ENCODE peak calls at places on chromosome 4, in five cellular contexts. Z, J, L, H and E are unnamed samples.

GRCh38 chr4:73721419-73721818 is 18.9 kb upstream of the CXCL8 start:
- DNase-seq in L (no peak), H (no peak), J (no peak), Z (no peak), E (no peak)

GRCh38 chr4:124118061-124118460 is 594.5 kb downstream of the ANKRD50 start:
- DNase-seq in J (no peak), L (no peak), Z (no peak), H (no peak), E (no peak)

GRCh38 chr4:101155368-101155767 is 192.0 kb downstream of the PPP3CA start:
- DNase-seq in J (no peak), L (no peak), Z (no peak), H (no peak), E (no peak)

GRCh38 chr4:6909970-6910339 is 329 bp downstream of the TBC1D14 start:
- DNase-seq in H (no peak), Z (peak), J (peak), L (no peak), E (no peak)

GRCh38 chr4:3294401-3295241 is 1.8 kb downstream of the RGS12 start:
- DNase-seq in J (no peak), H (no peak), Z (no peak), L (no peak), E (no peak)

GRCh38 chr4:110198472-110199419 is at the start of gene ELOVL6:
- DNase-seq in Z (peak), J (peak), H (peak), L (peak), E (peak)

GRCh38 chr4:75675004-75675531 is 1.9 kb upstream of the G3BP2 start:
- DNase-seq in H (no peak), Z (peak), L (no peak), J (no peak), E (no peak)

GRCh38 chr4:184808719-184809062 is 17.1 kb downstream of the ACSL1 start:
- DNase-seq in L (no peak), Z (no peak), H (no peak), J (no peak), E (no peak)

GRCh38 chr4:70113656-70114055 is 40.4 kb upstream of the PRR27 start:
- DNase-seq in J (no peak), L (no peak), Z (no peak), H (no peak), E (no peak)

GRCh38 chr4:118280501-118281218 is 72.1 kb downstream of the PRSS12 start:
- DNase-seq in Z (peak), J (peak), H (peak), L (no peak), E (no peak)

GRCh38 chr4:176238157-176238608 is 30.8 kb downstream of the ASB5 start:
- DNase-seq in H (no peak), L (no peak), Z (no peak), J (no peak), E (no peak)

GRCh38 chr4:13089659-13089998 is 394.5 kb downstream of the RAB28 start:
- DNase-seq in Z (no peak), J (no peak), H (no peak), L (no peak), E (no peak)

GRCh38 chr4:79331126-79331876 is 5.4 kb upstream of the NAA11 start:
- DNase-seq in Z (peak), J (no peak), L (no peak), H (no peak), E (no peak)

GRCh38 chr4:54005475-54005874 is 58.9 kb downstream of the CHIC2 start:
- DNase-seq in Z (no peak), L (no peak), H (no peak), J (no peak), E (no peak)

GRCh38 chr4:88320780-88321373 is 36.5 kb upstream of the PPM1K start:
- DNase-seq in J (no peak), H (no peak), Z (peak), L (no peak), E (peak)

GRCh38 chr4:111214371-111214770 is 591.5 kb upstream of the PITX2 start:
- DNase-seq in L (no peak), H (no peak), Z (no peak), J (no peak), E (no peak)

GRCh38 chr4:164081801-164082200 is 587.3 kb downstream of the TMA16 start:
- DNase-seq in Z (no peak), H (no peak), J (no peak), L (no peak), E (no peak)

GRCh38 chr4:101265816-101266172 is 81.5 kb downstream of the PPP3CA start:
- DNase-seq in H (no peak), Z (no peak), L (no peak), J (no peak), E (no peak)

GRCh38 chr4:155734065-155734464 is 24.8 kb upstream of the GUCY1B1 start:
- DNase-seq in Z (no peak), H (no peak), L (no peak), J (no peak), E (no peak)

GRCh38 chr4:73001885-73002284 is 67.6 kb downstream of the COX18 start:
- DNase-seq in L (no peak), Z (no peak), J (no peak), H (no peak), E (no peak)

GRCh38 chr4:159201168-159201567 is 98.3 kb downstream of the RAPGEF2 start:
- DNase-seq in H (no peak), L (no peak), Z (no peak), J (no peak), E (no peak)

GRCh38 chr4:173246719-173247118 is 78.1 kb downstream of the GALNT7 start:
- DNase-seq in L (no peak), J (no peak), H (no peak), Z (no peak), E (no peak)

GRCh38 chr4:108590776-108591175 is 29.6 kb upstream of the RPL34 start:
- DNase-seq in H (no peak), Z (no peak), L (no peak), J (no peak), E (no peak)

GRCh38 chr4:107951551-107951950 is 20.2 kb downstream of the CYP2U1 start:
- DNase-seq in L (no peak), H (no peak), Z (no peak), J (no peak), E (no peak)

GRCh38 chr4:120432451-120432850 is 365.8 kb upstream of the MAD2L1 start:
- DNase-seq in H (no peak), J (no peak), Z (no peak), L (no peak), E (no peak)

DNA sequence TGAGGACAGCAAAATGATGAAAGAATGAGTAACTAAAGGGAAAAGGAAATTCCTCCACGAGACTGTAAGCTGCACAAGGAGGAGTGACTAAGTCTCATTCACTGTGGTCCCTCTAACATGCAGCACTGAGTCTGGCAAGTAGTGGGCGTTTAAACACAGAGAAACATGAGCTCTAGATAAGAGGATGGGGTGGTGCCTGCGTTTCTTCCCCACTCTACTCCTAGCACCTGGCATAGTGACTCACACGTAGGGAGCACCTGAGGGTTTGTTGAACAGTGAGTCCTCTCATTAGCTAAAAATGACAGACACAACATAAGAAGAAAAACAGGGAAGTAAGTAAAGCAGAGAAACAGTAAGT is 105.8 kb upstream of the CBR4 start:
- DNase-seq in J (no peak), L (no peak), H (no peak), Z (peak), E (peak)
- TF ChIP-seq CTCF in J (no peak), L (no peak), H (no peak), Z (no peak), E (no peak)

DNA sequence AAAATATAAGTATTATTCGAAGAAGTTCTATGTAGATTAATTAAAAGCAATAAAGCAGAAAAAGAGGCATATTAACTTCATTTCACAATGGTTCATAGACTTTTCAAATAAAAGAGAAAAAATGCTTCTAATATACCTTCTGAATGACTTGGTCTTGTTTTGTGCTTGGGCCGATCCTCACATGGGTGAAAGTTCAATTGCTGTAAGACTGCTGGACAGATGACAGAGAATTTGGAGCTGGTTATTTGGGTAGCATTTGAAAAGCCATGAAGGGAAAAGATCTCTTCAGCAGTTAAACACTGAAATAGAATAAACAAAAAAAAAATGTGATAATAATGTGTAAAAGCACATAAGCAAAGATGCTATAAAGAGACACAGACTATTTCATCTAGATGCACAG is 29.8 kb downstream of the SLC39A8 start:
- DNase-seq in Z (no peak), H (no peak), J (no peak), L (no peak), E (no peak)
- TF ChIP-seq CTCF in Z (no peak), H (no peak), J (no peak), L (no peak), E (no peak)

GRCh38 chr4:40193018-40193571 is 3.7 kb upstream of the RHOH start:
- DNase-seq in Z (no peak), L (no peak), H (no peak), J (no peak), E (no peak)
- TF ChIP-seq CTCF in Z (no peak), L (no peak), H (no peak), J (no peak), E (no peak)

GRCh38 chr4:57425610-57426009 is 315.4 kb upstream of the IGFBP7 start:
- DNase-seq in H (no peak), Z (no peak), J (no peak), L (no peak), E (no peak)

GRCh38 chr4:57430706-57431105 is 320.5 kb upstream of the IGFBP7 start:
- DNase-seq in Z (no peak), L (no peak), H (no peak), J (no peak), E (no peak)

GRCh38 chr4:57424231-57424897 is 314.2 kb upstream of the IGFBP7 start:
- DNase-seq in L (no peak), J (no peak), Z (no peak), H (no peak), E (no peak)

GRCh38 chr4:57426779-57427395 is 316.7 kb upstream of the IGFBP7 start:
- DNase-seq in Z (peak), L (peak), J (peak), H (no peak), E (peak)
- TF ChIP-seq CTCF in Z (peak), L (peak), J (peak), H (peak), E (peak)

GRCh38 chr4:148787285-148787684 is 345.1 kb upstream of the NR3C2 start:
- DNase-seq in J (no peak), H (no peak), L (no peak), Z (no peak), E (no peak)
- TF ChIP-seq CTCF in J (no peak), H (no peak), L (no peak), Z (no peak), E (no peak)

DNA sequence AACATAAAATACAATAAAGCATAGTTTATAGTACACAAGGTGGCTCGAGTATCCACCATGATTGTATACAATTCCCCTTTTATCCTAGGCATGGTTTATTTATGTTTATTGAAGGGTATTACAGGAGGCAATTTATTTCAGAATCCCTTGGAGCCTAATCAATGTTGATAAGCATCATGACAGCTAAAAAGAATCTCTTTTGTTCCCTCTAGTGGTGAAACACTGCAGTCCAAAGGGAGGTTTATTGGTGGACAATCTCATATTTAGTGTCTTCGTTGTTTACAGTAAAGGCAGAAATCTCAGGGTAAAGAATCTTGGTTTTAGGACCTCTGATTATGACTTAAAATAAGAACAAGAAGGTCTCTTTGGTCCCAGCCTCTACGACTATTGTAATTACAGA is 1712.5 kb downstream of the C4orf33 start:
- DNase-seq in L (no peak), H (no peak), Z (no peak), J (no peak), E (no peak)
- TF ChIP-seq CTCF in L (peak), H (no peak), Z (no peak), J (peak), E (peak)

GRCh38 chr4:5019796-5020195 is 538 bp upstream of the CYTL1 start:
- DNase-seq in H (no peak), Z (no peak), L (no peak), J (no peak), E (no peak)

GRCh38 chr4:5018603-5019002 is 655 bp downstream of the CYTL1 start:
- DNase-seq in H (no peak), L (no peak), Z (no peak), J (no peak), E (no peak)

GRCh38 chr4:5020341-5020740 is 1.1 kb upstream of the CYTL1 start:
- DNase-seq in Z (no peak), J (no peak), H (no peak), L (no peak), E (no peak)

GRCh38 chr4:5019274-5019673 is at the start of gene CYTL1:
- DNase-seq in L (no peak), J (peak), H (no peak), Z (no peak), E (no peak)

GRCh38 chr4:5018096-5018495 is 1.2 kb downstream of the CYTL1 start:
- DNase-seq in H (no peak), Z (no peak), L (no peak), J (no peak), E (no peak)
- TF ChIP-seq CTCF in H (no peak), Z (no peak), L (no peak), J (peak), E (no peak)